ENCODE peak calls at places on chromosome 21, in nine cellular contexts. One of them, this sample, is unnamed.

GRCh38 chr21:31909772-31910470 is 37.1 kb downstream of the HUNK start:
- DNase-seq in ascending aorta: no peak
- DNase-seq in KG1: no peak
- DNase-seq in astrocyte of the spinal cord: no peak
- DNase-seq in mammary epithelial cell: no peak
- DNase-seq in COR-L47: no peak
- DNase-seq in HCEC 1CT: no peak
- DNase-seq in foreskin melanocyte: no peak
- DNase-seq in activated CD8-positive, alpha-beta memory T cell treated with anti-CD3 and anti-CD28 coated beads for 48 hours: no peak
- DNase-seq in this sample: no peak

GRCh38 chr21:45356251-45356650 is 48.7 kb upstream of the COL18A1 start:
- DNase-seq in ascending aorta: no peak
- DNase-seq in KG1: no peak
- DNase-seq in astrocyte of the spinal cord: no peak
- DNase-seq in mammary epithelial cell: no peak
- DNase-seq in COR-L47: no peak
- DNase-seq in HCEC 1CT: no peak
- DNase-seq in foreskin melanocyte: no peak
- DNase-seq in activated CD8-positive, alpha-beta memory T cell treated with anti-CD3 and anti-CD28 coated beads for 48 hours: no peak
- DNase-seq in this sample: no peak

GRCh38 chr21:35010450-35010849 is 38.7 kb downstream of the RUNX1 start:
- DNase-seq in ascending aorta: no peak
- DNase-seq in KG1: no peak
- DNase-seq in astrocyte of the spinal cord: no peak
- DNase-seq in mammary epithelial cell: no peak
- DNase-seq in COR-L47: no peak
- DNase-seq in HCEC 1CT: no peak
- DNase-seq in foreskin melanocyte: no peak
- DNase-seq in activated CD8-positive, alpha-beta memory T cell treated with anti-CD3 and anti-CD28 coated beads for 48 hours: no peak
- DNase-seq in this sample: no peak

GRCh38 chr21:25350056-25350455 is 257.2 kb downstream of the MRPL39 start:
- DNase-seq in ascending aorta: no peak
- DNase-seq in KG1: peak
- DNase-seq in astrocyte of the spinal cord: peak
- DNase-seq in mammary epithelial cell: no peak
- DNase-seq in COR-L47: no peak
- DNase-seq in HCEC 1CT: peak
- DNase-seq in foreskin melanocyte: no peak
- DNase-seq in activated CD8-positive, alpha-beta memory T cell treated with anti-CD3 and anti-CD28 coated beads for 48 hours: peak
- DNase-seq in this sample: no peak

GRCh38 chr21:26405735-26406361 is 167.2 kb downstream of the CYYR1 start:
- DNase-seq in ascending aorta: no peak
- DNase-seq in KG1: no peak
- DNase-seq in astrocyte of the spinal cord: peak
- DNase-seq in mammary epithelial cell: peak
- DNase-seq in COR-L47: no peak
- DNase-seq in HCEC 1CT: peak
- DNase-seq in foreskin melanocyte: peak
- DNase-seq in activated CD8-positive, alpha-beta memory T cell treated with anti-CD3 and anti-CD28 coated beads for 48 hours: no peak
- DNase-seq in this sample: no peak

GRCh38 chr21:29075706-29076447 is 2.4 kb upstream of the CCT8 start:
- DNase-seq in ascending aorta: no peak
- DNase-seq in KG1: no peak
- DNase-seq in astrocyte of the spinal cord: no peak
- DNase-seq in mammary epithelial cell: peak
- DNase-seq in COR-L47: no peak
- DNase-seq in HCEC 1CT: peak
- DNase-seq in foreskin melanocyte: no peak
- DNase-seq in activated CD8-positive, alpha-beta memory T cell treated with anti-CD3 and anti-CD28 coated beads for 48 hours: no peak
- DNase-seq in this sample: no peak

GRCh38 chr21:15414057-15414456 is 315.7 kb upstream of the USP25 start:
- DNase-seq in ascending aorta: no peak
- DNase-seq in KG1: no peak
- DNase-seq in astrocyte of the spinal cord: no peak
- DNase-seq in mammary epithelial cell: no peak
- DNase-seq in COR-L47: no peak
- DNase-seq in HCEC 1CT: no peak
- DNase-seq in foreskin melanocyte: no peak
- DNase-seq in activated CD8-positive, alpha-beta memory T cell treated with anti-CD3 and anti-CD28 coated beads for 48 hours: no peak
- DNase-seq in this sample: no peak

GRCh38 chr21:41851090-41851790 is 27.9 kb downstream of the PRDM15 start:
- DNase-seq in ascending aorta: no peak
- DNase-seq in KG1: no peak
- DNase-seq in astrocyte of the spinal cord: no peak
- DNase-seq in mammary epithelial cell: no peak
- DNase-seq in COR-L47: peak
- DNase-seq in HCEC 1CT: no peak
- DNase-seq in foreskin melanocyte: no peak
- DNase-seq in activated CD8-positive, alpha-beta memory T cell treated with anti-CD3 and anti-CD28 coated beads for 48 hours: no peak
- DNase-seq in this sample: no peak

GRCh38 chr21:18743523-18743922 is 339.9 kb upstream of the TMPRSS15 start:
- DNase-seq in ascending aorta: no peak
- DNase-seq in KG1: no peak
- DNase-seq in astrocyte of the spinal cord: no peak
- DNase-seq in mammary epithelial cell: no peak
- DNase-seq in COR-L47: no peak
- DNase-seq in HCEC 1CT: no peak
- DNase-seq in foreskin melanocyte: peak
- DNase-seq in activated CD8-positive, alpha-beta memory T cell treated with anti-CD3 and anti-CD28 coated beads for 48 hours: no peak
- DNase-seq in this sample: no peak

GRCh38 chr21:42980959-42981523 is 6.7 kb downstream of the PKNOX1 start:
- DNase-seq in ascending aorta: no peak
- DNase-seq in KG1: no peak
- DNase-seq in astrocyte of the spinal cord: no peak
- DNase-seq in mammary epithelial cell: no peak
- DNase-seq in COR-L47: no peak
- DNase-seq in HCEC 1CT: no peak
- DNase-seq in foreskin melanocyte: no peak
- DNase-seq in activated CD8-positive, alpha-beta memory T cell treated with anti-CD3 and anti-CD28 coated beads for 48 hours: no peak
- DNase-seq in this sample: no peak

GRCh38 chr21:41778974-41779600 is 12.2 kb upstream of the RIPK4 start:
- DNase-seq in ascending aorta: no peak
- DNase-seq in KG1: no peak
- DNase-seq in astrocyte of the spinal cord: no peak
- DNase-seq in mammary epithelial cell: no peak
- DNase-seq in COR-L47: no peak
- DNase-seq in HCEC 1CT: no peak
- DNase-seq in foreskin melanocyte: no peak
- DNase-seq in activated CD8-positive, alpha-beta memory T cell treated with anti-CD3 and anti-CD28 coated beads for 48 hours: no peak
- DNase-seq in this sample: no peak

This sample was measured in thoracic aorta.